ENCODE peak calls at places on chromosomes 3 and 15, in eight cellular contexts. One of them, this sample, is unnamed.

GRCh38 chr3:146705205-146705604 is 100.1 kb upstream of the PLSCR5 start:
- DNase-seq in stimulated activated naive CD4-positive, alpha-beta T cell: no peak
- DNase-seq in LHCN-M2: no peak
- DNase-seq in NAMALWA: no peak
- DNase-seq in germinal center: no peak
- DNase-seq in amniotic stem cell: no peak
- DNase-seq in activated naive CD4-positive, alpha-beta T cell treated with anti-CD3 and anti-CD28 coated beads, Interleukin-2, amount 50 U/mL, for 16 hours: no peak
- DNase-seq in AG04450: no peak
- DNase-seq in this sample: no peak

GRCh38 chr15:88262064-88262463 is 5.5 kb upstream of the NTRK3 start:
- DNase-seq in AG04450: no peak
- DNase-seq in stimulated activated naive CD4-positive, alpha-beta T cell: no peak
- DNase-seq in germinal center: no peak
- DNase-seq in activated naive CD4-positive, alpha-beta T cell treated with anti-CD3 and anti-CD28 coated beads, Interleukin-2, amount 50 U/mL, for 16 hours: no peak
- DNase-seq in NAMALWA: no peak
- DNase-seq in LHCN-M2: no peak
- DNase-seq in amniotic stem cell: no peak
- DNase-seq in this sample: no peak

GRCh38 chr3:64417816-64418215 is 192.6 kb upstream of the PRICKLE2 start:
- DNase-seq in germinal center: no peak
- DNase-seq in AG04450: no peak
- DNase-seq in amniotic stem cell: no peak
- DNase-seq in activated naive CD4-positive, alpha-beta T cell treated with anti-CD3 and anti-CD28 coated beads, Interleukin-2, amount 50 U/mL, for 16 hours: no peak
- DNase-seq in LHCN-M2: peak; percentile 14
- DNase-seq in NAMALWA: no peak
- DNase-seq in stimulated activated naive CD4-positive, alpha-beta T cell: no peak
- DNase-seq in this sample: no peak

GRCh38 chr3:40985195-40985594 is 214.1 kb upstream of the CTNNB1 start:
- DNase-seq in amniotic stem cell: no peak
- DNase-seq in LHCN-M2: no peak
- DNase-seq in NAMALWA: peak; percentile 18
- DNase-seq in stimulated activated naive CD4-positive, alpha-beta T cell: no peak
- DNase-seq in AG04450: no peak
- DNase-seq in germinal center: no peak
- DNase-seq in activated naive CD4-positive, alpha-beta T cell treated with anti-CD3 and anti-CD28 coated beads, Interleukin-2, amount 50 U/mL, for 16 hours: no peak
- DNase-seq in this sample: no peak

GRCh38 chr15:100812802-100813201 is 66.8 kb upstream of the ALDH1A3 start:
- DNase-seq in amniotic stem cell: no peak
- DNase-seq in stimulated activated naive CD4-positive, alpha-beta T cell: no peak
- DNase-seq in activated naive CD4-positive, alpha-beta T cell treated with anti-CD3 and anti-CD28 coated beads, Interleukin-2, amount 50 U/mL, for 16 hours: no peak
- DNase-seq in germinal center: no peak
- DNase-seq in LHCN-M2: no peak
- DNase-seq in AG04450: no peak
- DNase-seq in NAMALWA: no peak
- DNase-seq in this sample: no peak

GRCh38 chr15:41790756-41791546 is 16.7 kb downstream of the MAPKBP1 start:
- DNase-seq in stimulated activated naive CD4-positive, alpha-beta T cell: no peak
- DNase-seq in LHCN-M2: peak; percentile 85
- DNase-seq in AG04450: no peak
- DNase-seq in germinal center: no peak
- DNase-seq in NAMALWA: no peak
- DNase-seq in activated naive CD4-positive, alpha-beta T cell treated with anti-CD3 and anti-CD28 coated beads, Interleukin-2, amount 50 U/mL, for 16 hours: no peak
- DNase-seq in amniotic stem cell: no peak
- DNase-seq in this sample: peak; percentile 55

GRCh38 chr3:151987893-151988292 is 114.5 kb downstream of the SUCNR1 start:
- DNase-seq in LHCN-M2: no peak
- DNase-seq in stimulated activated naive CD4-positive, alpha-beta T cell: no peak
- DNase-seq in germinal center: peak; percentile 10
- DNase-seq in amniotic stem cell: no peak
- DNase-seq in NAMALWA: no peak
- DNase-seq in activated naive CD4-positive, alpha-beta T cell treated with anti-CD3 and anti-CD28 coated beads, Interleukin-2, amount 50 U/mL, for 16 hours: no peak
- DNase-seq in AG04450: no peak
- DNase-seq in this sample: no peak

GRCh38 chr3:26750263-26750662 is 127.7 kb downstream of the LRRC3B start:
- DNase-seq in germinal center: no peak
- DNase-seq in LHCN-M2: no peak
- DNase-seq in activated naive CD4-positive, alpha-beta T cell treated with anti-CD3 and anti-CD28 coated beads, Interleukin-2, amount 50 U/mL, for 16 hours: no peak
- DNase-seq in AG04450: no peak
- DNase-seq in stimulated activated naive CD4-positive, alpha-beta T cell: no peak
- DNase-seq in NAMALWA: no peak
- DNase-seq in amniotic stem cell: no peak
- DNase-seq in this sample: no peak

GRCh38 chr3:138079901-138080300 is 35.5 kb downstream of the DZIP1L start:
- DNase-seq in amniotic stem cell: no peak
- DNase-seq in AG04450: no peak
- DNase-seq in LHCN-M2: peak; percentile 77
- DNase-seq in activated naive CD4-positive, alpha-beta T cell treated with anti-CD3 and anti-CD28 coated beads, Interleukin-2, amount 50 U/mL, for 16 hours: no peak
- DNase-seq in stimulated activated naive CD4-positive, alpha-beta T cell: no peak
- DNase-seq in NAMALWA: no peak
- DNase-seq in germinal center: no peak
- DNase-seq in this sample: no peak

GRCh38 chr15:37246856-37247255 is 146.5 kb upstream of the MEIS2 start:
- DNase-seq in NAMALWA: no peak
- DNase-seq in amniotic stem cell: no peak
- DNase-seq in germinal center: no peak
- DNase-seq in AG04450: no peak
- DNase-seq in activated naive CD4-positive, alpha-beta T cell treated with anti-CD3 and anti-CD28 coated beads, Interleukin-2, amount 50 U/mL, for 16 hours: no peak
- DNase-seq in LHCN-M2: no peak
- DNase-seq in stimulated activated naive CD4-positive, alpha-beta T cell: no peak
- DNase-seq in this sample: no peak

GRCh38 chr3:11290743-11291680 is 18.8 kb downstream of the ATG7 start:
- DNase-seq in amniotic stem cell: peak; percentile 37
- DNase-seq in stimulated activated naive CD4-positive, alpha-beta T cell: peak; percentile 37
- DNase-seq in AG04450: no peak
- DNase-seq in LHCN-M2: peak; percentile 81
- DNase-seq in germinal center: no peak
- DNase-seq in NAMALWA: no peak
- DNase-seq in activated naive CD4-positive, alpha-beta T cell treated with anti-CD3 and anti-CD28 coated beads, Interleukin-2, amount 50 U/mL, for 16 hours: no peak
- DNase-seq in this sample: no peak

GRCh38 chr3:29284578-29284977 is 3.7 kb downstream of the RBMS3 start:
- DNase-seq in LHCN-M2: no peak
- DNase-seq in stimulated activated naive CD4-positive, alpha-beta T cell: no peak
- DNase-seq in amniotic stem cell: no peak
- DNase-seq in activated naive CD4-positive, alpha-beta T cell treated with anti-CD3 and anti-CD28 coated beads, Interleukin-2, amount 50 U/mL, for 16 hours: no peak
- DNase-seq in NAMALWA: no peak
- DNase-seq in AG04450: no peak
- DNase-seq in germinal center: no peak
- DNase-seq in this sample: no peak

GRCh38 chr15:55277715-55278114 is 11.9 kb downstream of the RAB27A start:
- DNase-seq in AG04450: no peak
- DNase-seq in LHCN-M2: no peak
- DNase-seq in germinal center: no peak
- DNase-seq in amniotic stem cell: no peak
- DNase-seq in stimulated activated naive CD4-positive, alpha-beta T cell: no peak
- DNase-seq in activated naive CD4-positive, alpha-beta T cell treated with anti-CD3 and anti-CD28 coated beads, Interleukin-2, amount 50 U/mL, for 16 hours: no peak
- DNase-seq in NAMALWA: no peak
- DNase-seq in this sample: no peak

GRCh38 chr3:31567036-31567435 is 34.3 kb downstream of the STT3B start:
- DNase-seq in amniotic stem cell: no peak
- DNase-seq in AG04450: no peak
- DNase-seq in activated naive CD4-positive, alpha-beta T cell treated with anti-CD3 and anti-CD28 coated beads, Interleukin-2, amount 50 U/mL, for 16 hours: peak; percentile 23
- DNase-seq in NAMALWA: peak; percentile 65
- DNase-seq in stimulated activated naive CD4-positive, alpha-beta T cell: no peak
- DNase-seq in germinal center: peak; percentile 30
- DNase-seq in LHCN-M2: no peak
- DNase-seq in this sample: no peak

GRCh38 chr3:134441321-134441720 is 44.5 kb downstream of the ANAPC13 start:
- DNase-seq in stimulated activated naive CD4-positive, alpha-beta T cell: no peak
- DNase-seq in activated naive CD4-positive, alpha-beta T cell treated with anti-CD3 and anti-CD28 coated beads, Interleukin-2, amount 50 U/mL, for 16 hours: no peak
- DNase-seq in amniotic stem cell: no peak
- DNase-seq in NAMALWA: no peak
- DNase-seq in germinal center: no peak
- DNase-seq in LHCN-M2: no peak
- DNase-seq in AG04450: no peak
- DNase-seq in this sample: no peak

GRCh38 chr15:66105286-66105984 is 148.1 kb downstream of the MEGF11 start:
- DNase-seq in NAMALWA: no peak
- DNase-seq in LHCN-M2: no peak
- DNase-seq in stimulated activated naive CD4-positive, alpha-beta T cell: no peak
- DNase-seq in germinal center: no peak
- DNase-seq in activated naive CD4-positive, alpha-beta T cell treated with anti-CD3 and anti-CD28 coated beads, Interleukin-2, amount 50 U/mL, for 16 hours: no peak
- DNase-seq in amniotic stem cell: no peak
- DNase-seq in AG04450: no peak
- DNase-seq in this sample: no peak

This sample was measured in fibroblast of the conjunctiva.